ENCODE peak calls at places on chromosomes 16 and 17, in five cellular contexts. E is mucosa of descending colon, P is A673, R is RWPE1, J is dorsolateral prefrontal cortex. G is an unnamed sample.

GRCh38 chr16:14186007-14186953 is 115.2 kb downstream of the MRTFB start:
- DNase-seq in E (no peak), J (peak), P (peak), R (no peak), G (no peak)

GRCh38 chr16:57265850-57266530 is 18.5 kb downstream of the PLLP start:
- DNase-seq in J (peak), R (peak), E (peak), P (no peak), G (no peak)

GRCh38 chr17:2282297-2282873 is 21.2 kb downstream of the SMG6 start:
- DNase-seq in P (peak), R (peak), J (no peak), E (no peak), G (no peak)

GRCh38 chr17:63545302-63545928 is 4.9 kb upstream of the DCAF7 start:
- DNase-seq in P (no peak), R (no peak), J (no peak), E (no peak), G (no peak)

GRCh38 chr16:60031751-60032150 is 1297.6 kb upstream of the GOT2 start:
- DNase-seq in E (no peak), P (no peak), J (no peak), R (no peak), G (no peak)

GRCh38 chr16:24344791-24345190 is 88.7 kb downstream of the CACNG3 start:
- DNase-seq in R (no peak), P (peak), J (no peak), E (no peak), G (no peak)

GRCh38 chr17:77616243-77616731 is 342.2 kb upstream of the TNRC6C start:
- DNase-seq in P (no peak), E (no peak), R (peak), J (no peak), G (no peak)

GRCh38 chr16:86733526-86734254 is 155.3 kb downstream of the FOXL1 start:
- DNase-seq in R (no peak), E (no peak), J (no peak), P (no peak), G (no peak)

GRCh38 chr17:68450801-68451200 is 6.5 kb downstream of the WIPI1 start:
- DNase-seq in R (no peak), E (no peak), J (no peak), P (no peak), G (no peak)

GRCh38 chr16:27369806-27370205 is 32.2 kb upstream of the IL21R start:
- DNase-seq in J (peak), P (no peak), E (no peak), R (no peak), G (no peak)

GRCh38 chr16:84881702-84882521 is 62.1 kb downstream of the CRISPLD2 start:
- DNase-seq in R (peak), J (no peak), E (no peak), P (no peak), G (no peak)

GRCh38 chr16:840561-841454 is 40.3 kb upstream of the GNG13 start:
- DNase-seq in R (no peak), J (no peak), P (no peak), E (peak), G (no peak)

GRCh38 chr17:66682293-66682692 is 152.6 kb upstream of the CACNG5 start:
- DNase-seq in P (no peak), E (no peak), J (peak), R (no peak), G (no peak)

GRCh38 chr16:11379420-11379819 is 34.2 kb downstream of the RMI2 start:
- DNase-seq in R (no peak), P (no peak), E (peak), J (no peak), G (no peak)

GRCh38 chr17:78019976-78020716 is 61.6 kb downstream of the TNRC6C start:
- DNase-seq in E (no peak), J (no peak), P (no peak), R (no peak), G (no peak)

GRCh38 chr17:83083368-83084201 is 4.2 kb downstream of the METRNL start:
- DNase-seq in J (no peak), P (peak), E (no peak), R (peak), G (no peak)

GRCh38 chr17:27438631-27439030 is 17.6 kb upstream of the KSR1 start:
- DNase-seq in J (no peak), E (no peak), R (no peak), P (no peak), G (no peak)

GRCh38 chr16:83847371-83848225 is 39.8 kb downstream of the HSBP1 start:
- DNase-seq in J (no peak), R (peak), P (no peak), E (no peak), G (no peak)

GRCh38 chr17:880074-880870 is 98.1 kb downstream of the MRM3 start:
- DNase-seq in J (no peak), E (no peak), P (no peak), R (peak), G (no peak)

GRCh38 chr17:67156269-67157199 is 88.5 kb downstream of the HELZ start:
- DNase-seq in E (no peak), R (peak), J (no peak), P (peak), G (no peak)

GRCh38 chr17:8649157-8650118 is 18.9 kb upstream of the MYH10 start:
- DNase-seq in J (no peak), E (no peak), R (no peak), P (no peak), G (no peak)

GRCh38 chr17:41547921-41548843 is 20.1 kb upstream of the KRT19 start:
- DNase-seq in R (peak), E (peak), J (peak), P (peak), G (no peak)

GRCh38 chr17:27504188-27504995 is 48.1 kb downstream of the KSR1 start:
- DNase-seq in J (no peak), R (no peak), P (peak), E (no peak), G (no peak)

GRCh38 chr17:59829217-59830006 is 63.3 kb downstream of the TUBD1 start:
- DNase-seq in P (peak), J (no peak), E (no peak), R (peak), G (no peak)

GRCh38 chr17:47064684-47065083 is 85.6 kb upstream of the RPRML start:
- DNase-seq in P (no peak), R (no peak), J (no peak), E (no peak), G (no peak)

GRCh38 chr17:12041316-12041715 is 20.6 kb downstream of the MAP2K4 start:
- DNase-seq in P (peak), R (peak), J (no peak), E (no peak), G (no peak)

GRCh38 chr16:28318042-28318597 is 25.8 kb downstream of the SBK1 start:
- DNase-seq in E (peak), P (no peak), J (no peak), R (no peak), G (no peak)

GRCh38 chr17:77437017-77437416 is 296.2 kb downstream of the SEC14L1 start:
- DNase-seq in P (peak), E (no peak), R (no peak), J (no peak), G (no peak)

GRCh38 chr17:54426287-54426886 is 474.3 kb upstream of the TOM1L1 start:
- DNase-seq in P (peak), E (no peak), R (peak), J (no peak), G (no peak)

GRCh38 chr16:81551141-81551808 is 106.7 kb downstream of the CMIP start:
- DNase-seq in R (no peak), P (peak), E (no peak), J (no peak), G (no peak)

GRCh38 chr16:53061701-53062159 is 6.9 kb downstream of the CHD9 start:
- DNase-seq in E (peak), J (no peak), P (no peak), R (no peak), G (no peak)

GRCh38 chr16:81718637-81719036 is 60.5 kb upstream of the PLCG2 start:
- DNase-seq in R (no peak), E (no peak), J (no peak), P (no peak), G (no peak)

GRCh38 chr17:76816590-76817135 is 51.5 kb upstream of the MGAT5B start:
- DNase-seq in E (no peak), R (peak), J (peak), P (peak), G (no peak)

GRCh38 chr17:57109393-57110151 is 24.5 kb downstream of the AKAP1 start:
- DNase-seq in R (no peak), P (peak), E (peak), J (no peak), G (no peak)

GRCh38 chr17:47837401-47838039 is 3.6 kb downstream of the SCRN2 start:
- DNase-seq in E (no peak), P (no peak), R (no peak), J (no peak), G (no peak)

GRCh38 chr17:75516255-75516618 is at the start of gene TSEN54:
- DNase-seq in P (peak), E (peak), R (peak), J (peak), G (peak)

GRCh38 chr17:75518201-75518600 is 1.9 kb downstream of the TSEN54 start:
- DNase-seq in E (no peak), J (no peak), R (no peak), P (no peak), G (no peak)

GRCh38 chr17:75516619-75517276 is 420 bp downstream of the TSEN54 start:
- DNase-seq in E (peak), R (no peak), J (no peak), P (peak), G (no peak)

GRCh38 chr17:75515523-75516254 is at the start of gene CASKIN2:
- DNase-seq in R (peak), E (peak), J (peak), P (peak), G (peak)

GRCh38 chr17:75517277-75517865 is 1.0 kb downstream of the TSEN54 start:
- DNase-seq in E (peak), R (no peak), P (no peak), J (no peak), G (no peak)
- TF ChIP-seq CTCF in E (no peak), R (no peak), P (no peak), J (no peak), G (peak)

GRCh38 chr16:70809392-70810060 is 8.6 kb upstream of the VAC14 start:
- DNase-seq in R (no peak), J (no peak), E (no peak), P (no peak), G (no peak)
- TF ChIP-seq CTCF in R (no peak), J (no peak), E (no peak), P (no peak), G (no peak)

GRCh38 chr16:62225675-62226074 is 189.4 kb upstream of the CDH8 start:
- DNase-seq in E (peak), P (peak), J (peak), R (peak), G (no peak)
- TF ChIP-seq CTCF in E (no peak), P (peak), J (peak), R (peak), G (peak)

GRCh38 chr16:67543036-67543435 is 14.4 kb downstream of the RIPOR1 start:
- DNase-seq in R (no peak), E (no peak), J (no peak), P (no peak), G (no peak)

GRCh38 chr16:67545665-67546024 is 16.7 kb upstream of the CTCF start:
- DNase-seq in P (no peak), R (no peak), J (no peak), E (no peak), G (no peak)

GRCh38 chr16:67544844-67545664 is 16.4 kb downstream of the RIPOR1 start:
- DNase-seq in J (no peak), P (no peak), R (no peak), E (peak), G (no peak)

GRCh38 chr16:67543582-67543981 is 15.0 kb downstream of the RIPOR1 start:
- DNase-seq in J (no peak), R (no peak), E (no peak), P (no peak), G (no peak)

GRCh38 chr16:67544329-67544841 is 15.8 kb downstream of the RIPOR1 start:
- DNase-seq in J (no peak), E (no peak), R (no peak), P (no peak), G (no peak)
- TF ChIP-seq CTCF in J (no peak), E (no peak), R (no peak), P (no peak), G (no peak)

GRCh38 chr16:49876716-49877129 is 20.8 kb upstream of the ZNF423 start:
- DNase-seq in J (peak), R (peak), E (peak), P (peak), G (peak)
- TF ChIP-seq CTCF in J (peak), R (peak), E (peak), P (peak), G (peak)

DNA sequence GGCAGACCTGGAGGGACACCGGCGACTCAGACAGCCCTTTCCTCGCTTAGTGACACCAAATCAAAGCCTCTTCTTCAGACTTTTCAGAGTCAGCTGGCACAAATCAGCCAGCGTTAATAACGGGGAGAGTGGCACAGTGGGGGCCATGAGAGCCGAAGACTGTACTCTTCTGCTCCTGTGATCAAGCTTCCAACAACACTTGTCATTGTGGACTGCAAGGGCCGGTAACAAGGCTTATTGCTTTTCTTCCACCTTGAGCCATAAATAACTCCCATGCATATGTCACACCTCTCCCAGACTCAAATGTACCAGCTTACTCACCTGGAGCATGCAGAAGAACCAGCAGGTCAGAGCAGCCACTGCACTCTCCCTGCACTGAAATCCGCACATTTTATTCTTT is 12.8 kb downstream of the FLCN start:
- DNase-seq in J (no peak), E (no peak), P (no peak), R (no peak), G (no peak)
- TF ChIP-seq CTCF in J (no peak), E (no peak), P (no peak), R (no peak), G (no peak)

DNA sequence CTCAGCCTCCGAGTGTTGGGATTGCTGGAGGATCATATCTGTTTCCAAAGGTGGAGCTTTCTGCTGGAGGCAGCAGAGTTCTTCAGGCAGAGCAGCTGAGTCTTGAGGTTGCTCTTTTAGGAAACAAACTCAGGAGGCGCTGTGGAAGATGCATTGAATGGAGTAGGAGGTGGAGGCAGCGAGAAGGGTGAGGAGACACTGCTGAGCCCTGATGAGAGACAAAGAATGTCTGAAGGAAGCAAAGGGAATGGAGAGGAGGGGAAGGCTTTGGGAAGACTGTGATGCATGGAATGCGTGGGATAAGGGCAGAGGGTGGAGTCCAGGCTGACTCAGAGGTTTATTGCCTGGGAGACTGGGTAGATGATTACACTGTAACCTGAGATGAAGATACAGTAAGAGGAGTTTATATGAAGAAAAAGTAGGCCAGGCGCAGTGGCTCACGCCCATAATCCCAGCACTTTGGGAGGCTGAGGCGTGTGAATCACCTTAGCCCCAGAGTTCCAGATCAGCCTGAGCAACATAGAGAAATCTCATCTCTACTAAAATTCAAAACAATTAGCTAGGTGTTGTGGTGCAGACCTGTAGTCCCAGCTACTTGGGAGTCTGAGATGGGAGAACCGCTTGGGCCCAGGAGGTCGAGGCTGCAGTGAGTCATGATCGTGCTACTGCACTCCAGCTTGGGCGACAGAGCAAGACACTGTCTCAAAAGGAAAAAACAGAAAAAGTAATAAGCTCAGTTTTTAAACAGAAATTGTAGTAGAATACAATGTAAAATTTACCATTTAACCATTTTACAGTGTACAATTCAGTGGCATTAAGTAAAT is 17.8 kb upstream of the TMEM219 start:
- DNase-seq in P (peak), E (peak), R (peak), J (no peak), G (no peak)
- TF ChIP-seq CTCF in P (peak), E (no peak), R (no peak), J (no peak), G (no peak)

GRCh38 chr17:49287481-49287880 is 56.9 kb upstream of the PHOSPHO1 start:
- DNase-seq in P (no peak), J (no peak), R (no peak), E (no peak), G (no peak)

GRCh38 chr17:49294126-49294525 is 63.5 kb upstream of the PHOSPHO1 start:
- DNase-seq in P (no peak), J (no peak), E (no peak), R (no peak), G (no peak)

GRCh38 chr17:49292901-49293300 is 62.3 kb upstream of the PHOSPHO1 start:
- DNase-seq in J (no peak), R (no peak), E (no peak), P (no peak), G (no peak)

GRCh38 chr17:49291929-49292328 is 61.3 kb upstream of the PHOSPHO1 start:
- DNase-seq in J (no peak), P (no peak), R (no peak), E (no peak), G (no peak)

GRCh38 chr17:49290690-49291326 is 60.2 kb upstream of the PHOSPHO1 start:
- DNase-seq in P (peak), E (no peak), J (no peak), R (peak), G (peak)
- TF ChIP-seq CTCF in P (peak), E (peak), J (peak), R (peak), G (peak)

GRCh38 chr16:73217654-73218053 is 169.7 kb upstream of the ZFHX3 start:
- DNase-seq in R (no peak), J (no peak), E (no peak), P (no peak), G (no peak)
- TF ChIP-seq CTCF in R (no peak), J (peak), E (no peak), P (peak), G (peak)

GRCh38 chr16:55033225-55034156 is 102.8 kb downstream of the IRX5 start:
- DNase-seq in E (no peak), R (no peak), P (no peak), J (no peak), G (no peak)
- TF ChIP-seq CTCF in E (no peak), R (no peak), P (no peak), J (no peak), G (no peak)